ENCODE peak calls at places on chromosomes 7 and 10, in five cellular contexts. H is neuronal stem cell, F is H1, N is trophoblast cell, G is mesenchymal stem cell. X is an unnamed sample.

GRCh38 chr10:3237055-3237454 is 64.5 kb upstream of the PITRM1 start:
- DNase-seq in H (no peak), F (no peak), N (no peak), G (no peak), X (no peak)

GRCh38 chr10:22620140-22620857 is 94.1 kb downstream of the PIP4K2A start:
- DNase-seq in H (no peak), F (no peak), N (peak), G (peak), X (no peak)

GRCh38 chr10:86376403-86376802 is 9.8 kb upstream of the GRID1 start:
- DNase-seq in H (no peak), F (no peak), N (no peak), G (no peak), X (no peak)

GRCh38 chr10:71531485-71532446 is 135.0 kb downstream of the CDH23 start:
- DNase-seq in H (no peak), F (no peak), N (no peak), G (no peak), X (no peak)

GRCh38 chr7:85833071-85833470 is 646.2 kb upstream of the SEMA3D start:
- DNase-seq in H (no peak), F (no peak), N (no peak), G (no peak), X (no peak)

GRCh38 chr7:87933953-87934698 is at the start of gene ADAM22:
- DNase-seq in H (peak), F (peak), N (no peak), G (peak), X (peak)

GRCh38 chr10:35641430-35642015 is 573 bp downstream of the FZD8 start:
- DNase-seq in H (no peak), F (no peak), N (no peak), G (no peak), X (peak)

GRCh38 chr7:39582536-39582935 is 16.3 kb downstream of the YAE1 start:
- DNase-seq in H (peak), F (no peak), N (no peak), G (no peak), X (no peak)

GRCh38 chr7:102255916-102256315 is 30.8 kb upstream of the SH2B2 start:
- DNase-seq in H (no peak), F (no peak), N (no peak), G (no peak), X (no peak)

GRCh38 chr7:108570146-108570755 is 577 bp downstream of the DNAJB9 start:
- DNase-seq in H (no peak), F (no peak), N (peak), G (peak), X (no peak)

GRCh38 chr7:38105874-38106483 is 72.1 kb upstream of the STARD3NL start:
- DNase-seq in H (peak), F (no peak), N (no peak), G (peak), X (no peak)

GRCh38 chr7:94580601-94581000 is 71.0 kb downstream of the CASD1 start:
- DNase-seq in H (no peak), F (no peak), N (peak), G (peak), X (no peak)

GRCh38 chr10:131844546-131845084 is 56.2 kb upstream of the PPP2R2D start:
- DNase-seq in H (no peak), F (peak), N (no peak), G (no peak), X (peak)

GRCh38 chr10:44704616-44705015 is 206.5 kb upstream of the TMEM72 start:
- DNase-seq in H (no peak), F (no peak), N (no peak), G (no peak), X (no peak)

GRCh38 chr7:16684935-16685334 is 39.0 kb downstream of the BZW2 start:
- DNase-seq in H (no peak), F (no peak), N (no peak), G (no peak), X (no peak)

GRCh38 chr7:50214141-50214670 is 90.3 kb upstream of the IKZF1 start:
- DNase-seq in H (no peak), F (no peak), N (no peak), G (no peak), X (no peak)

GRCh38 chr10:52740913-52741675 is 31.5 kb downstream of the MBL2 start:
- DNase-seq in H (peak), F (peak), N (peak), G (peak), X (peak)

GRCh38 chr10:118725784-118726507 is 28.8 kb downstream of the CACUL1 start:
- DNase-seq in H (no peak), F (no peak), N (no peak), G (peak), X (no peak)

GRCh38 chr7:137020351-137020750 is 151.9 kb downstream of the CHRM2 start:
- DNase-seq in H (no peak), F (no peak), N (no peak), G (no peak), X (no peak)

GRCh38 chr7:137018468-137018867 is 150.0 kb downstream of the CHRM2 start:
- DNase-seq in H (peak), F (no peak), N (no peak), G (no peak), X (no peak)

GRCh38 chr7:137015015-137015414 is 146.6 kb downstream of the CHRM2 start:
- DNase-seq in H (no peak), F (no peak), N (no peak), G (no peak), X (no peak)

DNA sequence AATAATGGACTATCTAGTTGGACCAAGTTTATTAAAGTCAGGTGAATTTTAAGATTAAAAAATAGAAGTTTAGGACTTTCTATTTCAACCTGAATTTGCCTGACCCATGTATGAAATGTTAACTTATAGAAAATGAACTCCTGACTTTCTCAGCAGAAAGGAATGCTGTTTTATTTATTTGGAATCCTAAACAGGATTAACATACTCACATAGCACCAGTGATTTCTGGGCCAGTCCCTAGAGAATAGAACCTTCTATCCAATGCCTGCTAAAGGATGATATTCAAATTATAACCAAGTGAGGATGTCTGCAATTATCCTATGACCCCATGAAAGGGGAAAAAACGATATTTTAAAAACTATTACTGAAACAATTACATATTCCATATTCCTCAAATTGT is 148.8 kb downstream of the CHRM2 start:
- DNase-seq in H (no peak), F (no peak), N (no peak), G (no peak), X (no peak)
- H4K8ac ChIP-seq in H (no peak), F (no peak), N (no peak), G (no peak), X (no peak)

DNA sequence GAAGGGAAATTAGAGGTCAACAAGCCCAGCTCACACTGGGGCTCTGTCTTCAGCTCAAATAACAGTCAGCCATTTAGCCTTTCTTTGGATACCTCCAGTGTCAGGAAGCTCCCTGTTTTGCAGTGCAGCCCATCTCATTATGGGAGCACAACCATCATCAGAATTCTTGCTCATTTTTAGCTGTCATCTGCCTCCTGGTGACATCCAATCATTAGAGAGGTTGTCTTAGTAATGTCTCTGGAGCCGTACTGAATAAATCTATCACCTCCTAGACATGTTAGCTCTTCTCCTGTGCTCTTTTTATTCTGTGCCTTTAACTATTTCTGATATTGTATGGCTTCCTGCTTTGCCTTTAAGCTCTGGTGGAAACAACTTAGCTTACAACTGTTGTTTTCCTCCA is 74.5 kb downstream of the CHRM2 start:
- DNase-seq in H (no peak), F (no peak), N (no peak), G (no peak), X (no peak)
- H2BK12ac ChIP-seq in H (no peak), F (no peak), N (peak), G (no peak), X (no peak)

GRCh38 chr7:116213361-116214155 is 3.2 kb downstream of the TES start:
- DNase-seq in H (no peak), F (no peak), N (no peak), G (peak), X (no peak)

GRCh38 chr7:116211006-116211912 is 920 bp downstream of the TES start:
- DNase-seq in H (peak), F (peak), N (peak), G (peak), X (peak)

GRCh38 chr7:116211913-116212596 is 1.7 kb downstream of the TES start:
- DNase-seq in H (no peak), F (no peak), N (peak), G (peak), X (no peak)

GRCh38 chr7:116214921-116215320 is 4.6 kb downstream of the TES start:
- DNase-seq in H (no peak), F (no peak), N (no peak), G (no peak), X (no peak)

GRCh38 chr7:116212859-116213258 is 2.5 kb downstream of the TES start:
- DNase-seq in H (no peak), F (no peak), N (no peak), G (peak), X (no peak)
- H3K4me2 ChIP-seq in H (no peak), F (no peak), N (no peak), G (no peak), X (no peak)

DNA sequence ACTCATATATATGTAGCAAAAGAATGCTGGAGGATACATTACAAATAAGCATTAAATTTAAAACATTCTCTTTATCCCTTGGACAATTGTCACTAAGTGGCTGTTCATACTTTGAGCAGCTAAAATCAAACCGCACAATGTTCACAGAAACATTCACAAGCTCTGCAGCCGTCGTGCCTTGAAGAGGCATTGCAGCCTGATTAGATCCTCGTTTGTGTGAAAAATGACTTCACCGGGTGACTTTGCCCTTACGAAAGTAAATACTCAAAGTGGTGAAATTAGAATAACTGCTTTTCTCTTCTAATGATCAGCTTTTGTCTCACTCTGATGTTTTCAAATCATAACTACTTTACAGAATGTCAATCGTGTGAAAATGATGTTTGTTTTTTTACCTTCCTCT is 319.0 kb downstream of the GFRA1 start:
- DNase-seq in H (no peak), F (no peak), N (no peak), G (peak), X (no peak)
- H4K8ac ChIP-seq in H (no peak), F (no peak), N (no peak), G (no peak), X (no peak)

X was measured in H9.